ENCODE peak calls at places on chromosomes 4 and X, in nine cellular contexts. One of them, this sample, is unnamed.

GRCh38 chr4:16991455-16991854 is 93.0 kb upstream of the LDB2 start:
- DNase-seq in heart left ventricle: no peak
- DNase-seq in AG10803: no peak
- DNase-seq in cardiac fibroblast: no peak
- DNase-seq in brain microvascular endothelial cell: no peak
- DNase-seq in psoas muscle: no peak
- DNase-seq in A549: no peak
- DNase-seq in epithelial cell of esophagus: no peak
- DNase-seq in WERI-Rb-1: no peak
- DNase-seq in this sample: no peak

GRCh38 chr4:42142586-42142985 is 9.9 kb downstream of the BEND4 start:
- DNase-seq in heart left ventricle: no peak
- DNase-seq in AG10803: no peak
- DNase-seq in cardiac fibroblast: peak
- DNase-seq in brain microvascular endothelial cell: no peak
- DNase-seq in psoas muscle: no peak
- DNase-seq in A549: no peak
- DNase-seq in epithelial cell of esophagus: no peak
- DNase-seq in WERI-Rb-1: no peak
- DNase-seq in this sample: no peak

GRCh38 chr4:41963105-41963504 is 18.5 kb upstream of the DCAF4L1 start:
- DNase-seq in heart left ventricle: no peak
- DNase-seq in AG10803: peak
- DNase-seq in cardiac fibroblast: peak
- DNase-seq in brain microvascular endothelial cell: peak
- DNase-seq in psoas muscle: no peak
- DNase-seq in A549: no peak
- DNase-seq in epithelial cell of esophagus: peak
- DNase-seq in WERI-Rb-1: no peak
- DNase-seq in this sample: peak

GRCh38 chr4:96175871-96176270 is 336.0 kb downstream of the PDHA2 start:
- DNase-seq in heart left ventricle: no peak
- DNase-seq in AG10803: no peak
- DNase-seq in cardiac fibroblast: peak
- DNase-seq in brain microvascular endothelial cell: no peak
- DNase-seq in psoas muscle: no peak
- DNase-seq in A549: no peak
- DNase-seq in epithelial cell of esophagus: peak
- DNase-seq in WERI-Rb-1: no peak
- DNase-seq in this sample: no peak

GRCh38 chr4:106494066-106494465 is 125.5 kb upstream of the GIMD1 start:
- DNase-seq in heart left ventricle: no peak
- DNase-seq in AG10803: peak
- DNase-seq in cardiac fibroblast: no peak
- DNase-seq in brain microvascular endothelial cell: peak
- DNase-seq in psoas muscle: no peak
- DNase-seq in A549: no peak
- DNase-seq in epithelial cell of esophagus: peak
- DNase-seq in WERI-Rb-1: no peak
- DNase-seq in this sample: peak

GRCh38 chr4:115154826-115155225 is 41.4 kb upstream of the NDST4 start:
- DNase-seq in heart left ventricle: no peak
- DNase-seq in AG10803: peak
- DNase-seq in cardiac fibroblast: peak
- DNase-seq in brain microvascular endothelial cell: no peak
- DNase-seq in psoas muscle: no peak
- DNase-seq in A549: no peak
- DNase-seq in epithelial cell of esophagus: peak
- DNase-seq in WERI-Rb-1: no peak
- DNase-seq in this sample: no peak

GRCh38 chrX:402857-403256 is 16.1 kb upstream of the PPP2R3B start:
- DNase-seq in heart left ventricle: no peak
- DNase-seq in AG10803: no peak
- DNase-seq in cardiac fibroblast: no peak
- DNase-seq in brain microvascular endothelial cell: no peak
- DNase-seq in psoas muscle: no peak
- DNase-seq in A549: no peak
- DNase-seq in epithelial cell of esophagus: no peak
- DNase-seq in WERI-Rb-1: no peak
- DNase-seq in this sample: no peak

GRCh38 chrX:138710866-138711331 is 618 bp downstream of the FGF13 start:
- DNase-seq in heart left ventricle: no peak
- DNase-seq in AG10803: no peak
- DNase-seq in cardiac fibroblast: no peak
- DNase-seq in brain microvascular endothelial cell: no peak
- DNase-seq in psoas muscle: peak
- DNase-seq in A549: no peak
- DNase-seq in epithelial cell of esophagus: no peak
- DNase-seq in WERI-Rb-1: no peak
- DNase-seq in this sample: no peak

GRCh38 chr4:127335732-127336131 is 297.0 kb upstream of the INTU start:
- DNase-seq in heart left ventricle: no peak
- DNase-seq in AG10803: no peak
- DNase-seq in cardiac fibroblast: no peak
- DNase-seq in brain microvascular endothelial cell: no peak
- DNase-seq in psoas muscle: no peak
- DNase-seq in A549: no peak
- DNase-seq in epithelial cell of esophagus: no peak
- DNase-seq in WERI-Rb-1: no peak
- DNase-seq in this sample: no peak

GRCh38 chr4:72302981-72303704 is 265.9 kb downstream of the ADAMTS3 start:
- DNase-seq in heart left ventricle: no peak
- DNase-seq in AG10803: peak
- DNase-seq in cardiac fibroblast: peak
- DNase-seq in brain microvascular endothelial cell: peak
- DNase-seq in psoas muscle: no peak
- DNase-seq in A549: peak
- DNase-seq in epithelial cell of esophagus: peak
- DNase-seq in WERI-Rb-1: peak
- DNase-seq in this sample: peak

GRCh38 chr4:108449139-108449538 is 171.2 kb upstream of the RPL34 start:
- DNase-seq in heart left ventricle: no peak
- DNase-seq in AG10803: no peak
- DNase-seq in cardiac fibroblast: no peak
- DNase-seq in brain microvascular endothelial cell: no peak
- DNase-seq in psoas muscle: no peak
- DNase-seq in A549: no peak
- DNase-seq in epithelial cell of esophagus: no peak
- DNase-seq in WERI-Rb-1: no peak
- DNase-seq in this sample: no peak

GRCh38 chr4:3300198-3300671 is 7.4 kb downstream of the RGS12 start:
- DNase-seq in heart left ventricle: no peak
- DNase-seq in AG10803: no peak
- DNase-seq in cardiac fibroblast: no peak
- DNase-seq in brain microvascular endothelial cell: no peak
- DNase-seq in psoas muscle: no peak
- DNase-seq in A549: no peak
- DNase-seq in epithelial cell of esophagus: no peak
- DNase-seq in WERI-Rb-1: no peak
- DNase-seq in this sample: no peak

GRCh38 chr4:26467724-26468123 is 22.6 kb downstream of the CCKAR start:
- DNase-seq in heart left ventricle: no peak
- DNase-seq in AG10803: no peak
- DNase-seq in cardiac fibroblast: no peak
- DNase-seq in brain microvascular endothelial cell: no peak
- DNase-seq in psoas muscle: no peak
- DNase-seq in A549: no peak
- DNase-seq in epithelial cell of esophagus: no peak
- DNase-seq in WERI-Rb-1: no peak
- DNase-seq in this sample: no peak

DNA sequence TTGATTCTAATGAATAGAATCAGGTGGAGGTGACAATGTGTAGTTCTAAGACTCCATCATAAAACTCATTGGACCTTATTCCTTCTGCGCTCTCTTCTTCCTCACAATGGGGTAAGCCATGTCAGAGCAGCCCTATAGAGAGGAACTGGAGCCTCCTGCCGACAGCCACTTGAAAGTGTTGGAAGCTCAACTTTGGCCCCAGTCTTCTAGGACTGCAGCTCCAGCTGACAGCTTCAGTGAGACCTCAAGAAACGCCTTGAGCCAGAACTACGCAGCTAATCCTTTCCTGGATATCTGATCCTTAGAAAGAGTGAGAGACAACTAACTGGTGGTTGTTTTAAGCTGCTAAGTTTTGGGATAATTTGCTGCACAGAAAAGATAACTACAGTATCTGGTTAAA is 22.1 kb upstream of the ADH7 start:
- DNase-seq in heart left ventricle: no peak
- DNase-seq in AG10803: peak
- DNase-seq in cardiac fibroblast: peak
- DNase-seq in brain microvascular endothelial cell: no peak
- DNase-seq in psoas muscle: no peak
- DNase-seq in A549: no peak
- DNase-seq in epithelial cell of esophagus: peak
- DNase-seq in WERI-Rb-1: peak
- DNase-seq in this sample: no peak
- TF ChIP-seq CTCF in heart left ventricle: no peak
- TF ChIP-seq CTCF in AG10803: peak
- TF ChIP-seq CTCF in cardiac fibroblast: peak
- TF ChIP-seq CTCF in brain microvascular endothelial cell: no peak
- TF ChIP-seq CTCF in psoas muscle: no peak
- TF ChIP-seq CTCF in A549: no peak
- TF ChIP-seq CTCF in epithelial cell of esophagus: peak
- TF ChIP-seq CTCF in WERI-Rb-1: peak
- TF ChIP-seq CTCF in this sample: no peak

DNA sequence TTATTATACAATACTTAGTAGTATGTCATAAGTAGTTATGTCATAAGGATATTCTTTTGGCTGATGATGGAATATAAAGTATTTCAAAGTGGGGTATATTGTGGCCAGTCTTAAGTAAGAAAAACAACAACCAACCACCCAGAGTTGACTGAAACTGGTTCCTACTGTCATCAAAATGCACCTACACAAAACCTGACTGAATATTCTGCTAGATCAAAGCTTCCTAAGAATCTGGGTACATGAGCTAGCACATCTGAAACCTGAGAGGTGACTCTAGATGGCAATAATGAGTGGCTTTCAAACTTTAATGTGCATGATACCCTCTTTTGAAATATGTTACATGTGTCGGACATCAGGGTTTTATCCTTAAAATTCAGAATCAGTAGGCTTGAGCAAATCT is 60.4 kb downstream of the REELD1 start:
- DNase-seq in heart left ventricle: no peak
- DNase-seq in AG10803: no peak
- DNase-seq in cardiac fibroblast: no peak
- DNase-seq in brain microvascular endothelial cell: no peak
- DNase-seq in psoas muscle: no peak
- DNase-seq in A549: no peak
- DNase-seq in epithelial cell of esophagus: no peak
- DNase-seq in WERI-Rb-1: no peak
- DNase-seq in this sample: no peak
- TF ChIP-seq CTCF in heart left ventricle: no peak
- TF ChIP-seq CTCF in AG10803: no peak
- TF ChIP-seq CTCF in cardiac fibroblast: no peak
- TF ChIP-seq CTCF in brain microvascular endothelial cell: no peak
- TF ChIP-seq CTCF in psoas muscle: no peak
- TF ChIP-seq CTCF in A549: no peak
- TF ChIP-seq CTCF in epithelial cell of esophagus: no peak
- TF ChIP-seq CTCF in WERI-Rb-1: no peak
- TF ChIP-seq CTCF in this sample: no peak

GRCh38 chr4:155207534-155208257 is 740 bp upstream of the NPY2R start:
- DNase-seq in heart left ventricle: no peak
- DNase-seq in AG10803: no peak
- DNase-seq in cardiac fibroblast: no peak
- DNase-seq in brain microvascular endothelial cell: no peak
- DNase-seq in psoas muscle: no peak
- DNase-seq in A549: peak
- DNase-seq in epithelial cell of esophagus: peak
- DNase-seq in WERI-Rb-1: peak
- DNase-seq in this sample: no peak
- TF ChIP-seq CTCF in heart left ventricle: no peak
- TF ChIP-seq CTCF in AG10803: no peak
- TF ChIP-seq CTCF in cardiac fibroblast: no peak
- TF ChIP-seq CTCF in brain microvascular endothelial cell: peak
- TF ChIP-seq CTCF in psoas muscle: no peak
- TF ChIP-seq CTCF in A549: peak
- TF ChIP-seq CTCF in epithelial cell of esophagus: peak
- TF ChIP-seq CTCF in WERI-Rb-1: peak
- TF ChIP-seq CTCF in this sample: no peak

GRCh38 chr4:48275247-48275646 is 5.6 kb upstream of the TEC start:
- DNase-seq in heart left ventricle: no peak
- DNase-seq in AG10803: peak
- DNase-seq in cardiac fibroblast: peak
- DNase-seq in brain microvascular endothelial cell: peak
- DNase-seq in psoas muscle: no peak
- DNase-seq in A549: peak
- DNase-seq in epithelial cell of esophagus: peak
- DNase-seq in WERI-Rb-1: peak
- DNase-seq in this sample: peak
- TF ChIP-seq CTCF in heart left ventricle: peak
- TF ChIP-seq CTCF in AG10803: peak
- TF ChIP-seq CTCF in cardiac fibroblast: peak
- TF ChIP-seq CTCF in brain microvascular endothelial cell: peak
- TF ChIP-seq CTCF in psoas muscle: peak
- TF ChIP-seq CTCF in A549: peak
- TF ChIP-seq CTCF in epithelial cell of esophagus: peak
- TF ChIP-seq CTCF in WERI-Rb-1: peak
- TF ChIP-seq CTCF in this sample: peak

This sample was measured in fibroblast of villous mesenchyme.